ENCODE peak calls at places on chromosomes 7 and 10, in four cellular contexts. I is activated effector memory CD4-positive, alpha-beta T cell treated with anti-CD3 and anti-CD28 coated beads, Interleukin-2, amount 50 U/mL, for 16 hours; Q is stimulated activated CD8-positive, alpha-beta memory T cell treated with anti-CD3 and anti-CD28 coated beads, Interleukin-4, amount 100 ng/mL, for 48 hours; J is activated CD4-positive, CD25-positive, alpha-beta regulatory T cell. W is an unnamed sample.

GRCh38 chr7:143519411-143520131 is 41.9 kb downstream of the TAS2R41 start:
- DNase-seq in I (no peak), Q (no peak), J (no peak), W (no peak)

GRCh38 chr10:23496727-23497126 is 57.9 kb downstream of the OTUD1 start:
- DNase-seq in I (no peak), Q (no peak), J (no peak), W (no peak)

GRCh38 chr7:20661884-20662283 is 46.4 kb downstream of the ABCB5 start:
- DNase-seq in I (no peak), Q (no peak), J (no peak), W (no peak)

GRCh38 chr7:115229401-115230083 is 307.6 kb downstream of the MDFIC start:
- DNase-seq in I (no peak), Q (no peak), J (no peak), W (no peak)

GRCh38 chr10:74233281-74233680 is 82.3 kb downstream of the ADK start:
- DNase-seq in I (no peak), Q (no peak), J (no peak), W (no peak)

GRCh38 chr7:135744938-135745701 is 3.5 kb downstream of the FAM180A start:
- DNase-seq in I (no peak), Q (no peak), J (no peak), W (no peak)

GRCh38 chr10:119030421-119031250 is 1.1 kb downstream of the NANOS1 start:
- DNase-seq in I (peak), Q (peak), J (peak), W (peak)

GRCh38 chr10:29600067-29600466 is 34.7 kb downstream of the SVIL start:
- DNase-seq in I (no peak), Q (no peak), J (no peak), W (no peak)

GRCh38 chr10:110212119-110213006 is 5.0 kb downstream of the MXI1 start:
- DNase-seq in I (peak), Q (peak), J (peak), W (no peak)

GRCh38 chr7:128792471-128793183 is 859 bp downstream of the CCDC136 start:
- DNase-seq in I (no peak), Q (no peak), J (no peak), W (no peak)

GRCh38 chr7:14759785-14760184 is 142.8 kb downstream of the DGKB start:
- DNase-seq in I (no peak), Q (no peak), J (no peak), W (no peak)

GRCh38 chr10:19839552-19839951 is 23.3 kb downstream of the PLXDC2 start:
- DNase-seq in I (no peak), Q (no peak), J (no peak), W (no peak)

GRCh38 chr10:110101464-110102144 is 93.8 kb downstream of the ADD3 start:
- DNase-seq in I (no peak), Q (no peak), J (no peak), W (no peak)

GRCh38 chr10:104328916-104329710 is 9.2 kb downstream of the ITPRIP start:
- DNase-seq in I (peak), Q (peak), J (peak), W (no peak)

GRCh38 chr10:98388086-98388655 is 26.8 kb downstream of the PYROXD2 start:
- DNase-seq in I (no peak), Q (no peak), J (no peak), W (no peak)

GRCh38 chr10:76559889-76560215 is 1077.8 kb downstream of the KCNMA1 start:
- DNase-seq in I (no peak), Q (no peak), J (no peak), W (no peak)

GRCh38 chr10:132704008-132704814 is 81.7 kb downstream of the NKX6-2 start:
- DNase-seq in I (peak), Q (no peak), J (no peak), W (no peak)

GRCh38 chr10:117740088-117740487 is 197.5 kb downstream of the EMX2 start:
- DNase-seq in I (no peak), Q (no peak), J (no peak), W (no peak)

GRCh38 chr7:138402749-138403148 is 57.3 kb upstream of the TRIM24 start:
- DNase-seq in I (no peak), Q (no peak), J (no peak), W (no peak)

GRCh38 chr10:91366687-91367086 is 43.5 kb upstream of the HECTD2 start:
- DNase-seq in I (no peak), Q (no peak), J (no peak), W (no peak)

GRCh38 chr7:139321071-139321745 is 19.9 kb upstream of the FMC1 start:
- DNase-seq in I (no peak), Q (no peak), J (no peak), W (no peak)

GRCh38 chr7:12436896-12437535 is 33.4 kb upstream of the VWDE start:
- DNase-seq in I (no peak), Q (no peak), J (no peak), W (peak)

GRCh38 chr7:148915211-148915610 is 31.1 kb upstream of the EZH2 start:
- DNase-seq in I (peak), Q (no peak), J (no peak), W (no peak)

GRCh38 chr7:33221374-33221773 is 92.0 kb downstream of the BBS9 start:
- DNase-seq in I (no peak), Q (no peak), J (no peak), W (no peak)

GRCh38 chr7:16007911-16008310 is 321.4 kb upstream of the MEOX2 start:
- DNase-seq in I (no peak), Q (no peak), J (no peak), W (no peak)

GRCh38 chr7:41774966-41775365 is 72.1 kb upstream of the INHBA start:
- DNase-seq in I (no peak), Q (no peak), J (no peak), W (no peak)

GRCh38 chr10:74909665-74910064 is 83.3 kb downstream of the KAT6B start:
- DNase-seq in I (no peak), Q (no peak), J (no peak), W (no peak)

GRCh38 chr7:99551329-99551728 is 585 bp downstream of the FAM200A start:
- DNase-seq in I (no peak), Q (no peak), J (no peak), W (no peak)

W was measured in NCI-H1930.